ENCODE peak calls at places on chromosomes 12 and 14, in nine cellular contexts. One of them, this sample, is unnamed.

GRCh38 chr12:12685305-12685704 is 10.7 kb downstream of the GPR19 start:
- DNase-seq in SK-N-SH: no peak
- DNase-seq in A549: no peak
- DNase-seq in GM12878: no peak
- DNase-seq in tibial nerve: no peak
- DNase-seq in stomach: no peak
- DNase-seq in HepG2: no peak
- DNase-seq in ovary: no peak
- DNase-seq in sigmoid colon: no peak
- DNase-seq in this sample: no peak

GRCh38 chr14:80003138-80003537 is 208.2 kb downstream of the DIO2 start:
- DNase-seq in SK-N-SH: no peak
- DNase-seq in A549: no peak
- DNase-seq in GM12878: no peak
- DNase-seq in tibial nerve: no peak
- DNase-seq in stomach: no peak
- DNase-seq in HepG2: peak
- DNase-seq in ovary: no peak
- DNase-seq in sigmoid colon: no peak
- DNase-seq in this sample: no peak

GRCh38 chr14:89765346-89765745 is 189.2 kb downstream of the EFCAB11 start:
- DNase-seq in SK-N-SH: no peak
- DNase-seq in A549: no peak
- DNase-seq in GM12878: no peak
- DNase-seq in tibial nerve: no peak
- DNase-seq in stomach: no peak
- DNase-seq in HepG2: no peak
- DNase-seq in ovary: no peak
- DNase-seq in sigmoid colon: no peak
- DNase-seq in this sample: no peak

GRCh38 chr14:75531660-75532317 is 9.5 kb downstream of the BATF start:
- DNase-seq in SK-N-SH: no peak
- DNase-seq in A549: peak
- DNase-seq in GM12878: no peak
- DNase-seq in tibial nerve: no peak
- DNase-seq in stomach: no peak
- DNase-seq in HepG2: no peak
- DNase-seq in ovary: no peak
- DNase-seq in sigmoid colon: no peak
- DNase-seq in this sample: no peak

GRCh38 chr14:65042731-65043372 is 56.2 kb downstream of the FNTB start:
- DNase-seq in SK-N-SH: no peak
- DNase-seq in A549: no peak
- DNase-seq in GM12878: peak
- DNase-seq in tibial nerve: no peak
- DNase-seq in stomach: peak
- DNase-seq in HepG2: no peak
- DNase-seq in ovary: no peak
- DNase-seq in sigmoid colon: no peak
- DNase-seq in this sample: no peak

GRCh38 chr14:92619671-92620437 is 106.3 kb downstream of the RIN3 start:
- DNase-seq in SK-N-SH: no peak
- DNase-seq in A549: no peak
- DNase-seq in GM12878: no peak
- DNase-seq in tibial nerve: peak
- DNase-seq in stomach: no peak
- DNase-seq in HepG2: no peak
- DNase-seq in ovary: no peak
- DNase-seq in sigmoid colon: no peak
- DNase-seq in this sample: no peak

GRCh38 chr14:22978873-22979671 is 3.3 kb downstream of the AJUBA start:
- DNase-seq in SK-N-SH: no peak
- DNase-seq in A549: no peak
- DNase-seq in GM12878: no peak
- DNase-seq in tibial nerve: no peak
- DNase-seq in stomach: no peak
- DNase-seq in HepG2: no peak
- DNase-seq in ovary: no peak
- DNase-seq in sigmoid colon: no peak
- DNase-seq in this sample: peak

GRCh38 chr14:54444003-54444402 is 2.8 kb upstream of the CNIH1 start:
- DNase-seq in SK-N-SH: no peak
- DNase-seq in A549: no peak
- DNase-seq in GM12878: no peak
- DNase-seq in tibial nerve: no peak
- DNase-seq in stomach: no peak
- DNase-seq in HepG2: no peak
- DNase-seq in ovary: no peak
- DNase-seq in sigmoid colon: no peak
- DNase-seq in this sample: no peak

GRCh38 chr14:99063620-99064225 is 208.3 kb downstream of the BCL11B start:
- DNase-seq in SK-N-SH: no peak
- DNase-seq in A549: no peak
- DNase-seq in GM12878: no peak
- DNase-seq in tibial nerve: no peak
- DNase-seq in stomach: no peak
- DNase-seq in HepG2: no peak
- DNase-seq in ovary: no peak
- DNase-seq in sigmoid colon: no peak
- DNase-seq in this sample: no peak

GRCh38 chr14:58298477-58298879 is at the start of gene ARID4A:
- DNase-seq in SK-N-SH: no peak
- DNase-seq in A549: no peak
- DNase-seq in GM12878: no peak
- DNase-seq in tibial nerve: peak
- DNase-seq in stomach: peak
- DNase-seq in HepG2: no peak
- DNase-seq in ovary: peak
- DNase-seq in sigmoid colon: peak
- DNase-seq in this sample: peak

GRCh38 chr12:45216297-45216982 is 545 bp downstream of the ANO6 start:
- DNase-seq in SK-N-SH: peak
- DNase-seq in A549: peak
- DNase-seq in GM12878: no peak
- DNase-seq in tibial nerve: no peak
- DNase-seq in stomach: peak
- DNase-seq in HepG2: peak
- DNase-seq in ovary: peak
- DNase-seq in sigmoid colon: peak
- DNase-seq in this sample: peak

GRCh38 chr12:130929363-130929762 is 24.3 kb upstream of the ADGRD1 start:
- DNase-seq in SK-N-SH: no peak
- DNase-seq in A549: no peak
- DNase-seq in GM12878: no peak
- DNase-seq in tibial nerve: no peak
- DNase-seq in stomach: no peak
- DNase-seq in HepG2: no peak
- DNase-seq in ovary: no peak
- DNase-seq in sigmoid colon: no peak
- DNase-seq in this sample: no peak
- TF ChIP-seq EP300 in SK-N-SH: no peak
- TF ChIP-seq EP300 in A549: no peak
- TF ChIP-seq EP300 in GM12878: no peak
- TF ChIP-seq EP300 in tibial nerve: no peak
- TF ChIP-seq EP300 in stomach: no peak
- TF ChIP-seq EP300 in HepG2: no peak
- TF ChIP-seq EP300 in ovary: no peak
- TF ChIP-seq EP300 in sigmoid colon: no peak
- TF ChIP-seq EP300 in this sample: no peak

GRCh38 chr12:118061011-118061875 is at the start of gene WSB2:
- DNase-seq in SK-N-SH: peak
- DNase-seq in A549: peak
- DNase-seq in GM12878: no peak
- DNase-seq in tibial nerve: peak
- DNase-seq in stomach: peak
- DNase-seq in HepG2: no peak
- DNase-seq in ovary: peak
- DNase-seq in sigmoid colon: peak
- DNase-seq in this sample: peak

GRCh38 chr12:118061876-118062791 is 1.2 kb upstream of the WSB2 start:
- DNase-seq in SK-N-SH: peak
- DNase-seq in A549: peak
- DNase-seq in GM12878: no peak
- DNase-seq in tibial nerve: no peak
- DNase-seq in stomach: peak
- DNase-seq in HepG2: no peak
- DNase-seq in ovary: peak
- DNase-seq in sigmoid colon: peak
- DNase-seq in this sample: peak

GRCh38 chr12:118058881-118059644 is 1.9 kb downstream of the WSB2 start:
- DNase-seq in SK-N-SH: no peak
- DNase-seq in A549: no peak
- DNase-seq in GM12878: no peak
- DNase-seq in tibial nerve: no peak
- DNase-seq in stomach: no peak
- DNase-seq in HepG2: peak
- DNase-seq in ovary: no peak
- DNase-seq in sigmoid colon: no peak
- DNase-seq in this sample: no peak

GRCh38 chr12:118059645-118060275 is 1.2 kb downstream of the WSB2 start:
- DNase-seq in SK-N-SH: no peak
- DNase-seq in A549: no peak
- DNase-seq in GM12878: no peak
- DNase-seq in tibial nerve: no peak
- DNase-seq in stomach: no peak
- DNase-seq in HepG2: no peak
- DNase-seq in ovary: no peak
- DNase-seq in sigmoid colon: no peak
- DNase-seq in this sample: no peak

DNA sequence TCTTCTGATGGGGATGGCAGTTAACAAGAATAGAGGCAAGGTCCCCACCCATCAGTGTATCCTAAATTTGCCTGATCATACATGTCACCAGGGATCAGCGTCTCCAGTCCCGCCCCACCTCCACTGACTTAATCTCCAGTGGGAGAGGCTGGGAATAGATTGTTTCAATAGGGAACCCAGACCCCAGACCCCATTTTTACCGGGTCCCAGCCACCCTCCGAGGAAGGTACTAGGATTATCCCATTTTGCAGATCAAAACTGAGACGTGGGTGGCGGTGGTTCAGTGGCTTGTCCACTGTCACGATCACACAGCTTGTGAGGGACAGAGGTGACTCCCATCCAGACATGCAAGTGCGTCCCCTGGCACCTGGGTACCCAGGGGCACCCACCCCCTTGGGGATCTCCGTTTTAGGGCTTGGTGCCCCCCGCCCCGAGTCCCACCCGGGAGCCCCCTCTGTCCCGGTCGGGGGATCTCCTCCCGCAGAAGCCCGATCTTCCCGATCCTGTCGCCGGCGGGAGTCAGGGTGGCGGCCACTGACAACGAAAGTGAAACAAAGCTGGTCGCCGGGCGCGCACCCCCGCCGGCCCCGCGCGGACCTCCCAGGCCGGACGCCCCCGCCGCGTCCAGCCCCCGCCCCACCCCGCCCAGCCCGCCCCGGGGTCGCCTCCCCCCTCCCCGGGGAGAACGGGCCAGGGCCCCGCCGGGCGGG is 523 bp downstream of the WSB2 start:
- DNase-seq in SK-N-SH: no peak
- DNase-seq in A549: peak
- DNase-seq in GM12878: no peak
- DNase-seq in tibial nerve: no peak
- DNase-seq in stomach: peak
- DNase-seq in HepG2: no peak
- DNase-seq in ovary: peak
- DNase-seq in sigmoid colon: peak
- DNase-seq in this sample: peak
- H3K4me3 ChIP-seq in SK-N-SH: peak
- H3K4me3 ChIP-seq in A549: peak
- H3K4me3 ChIP-seq in GM12878: peak
- H3K4me3 ChIP-seq in tibial nerve: peak
- H3K4me3 ChIP-seq in stomach: peak
- H3K4me3 ChIP-seq in HepG2: peak
- H3K4me3 ChIP-seq in ovary: peak
- H3K4me3 ChIP-seq in sigmoid colon: peak
- H3K4me3 ChIP-seq in this sample: peak

GRCh38 chr12:43309845-43310405 is 242.1 kb downstream of the ADAMTS20 start:
- DNase-seq in SK-N-SH: no peak
- DNase-seq in A549: no peak
- DNase-seq in GM12878: no peak
- DNase-seq in tibial nerve: no peak
- DNase-seq in stomach: no peak
- DNase-seq in HepG2: no peak
- DNase-seq in ovary: no peak
- DNase-seq in sigmoid colon: no peak
- DNase-seq in this sample: no peak
- TF ChIP-seq EP300 in SK-N-SH: no peak
- TF ChIP-seq EP300 in A549: no peak
- TF ChIP-seq EP300 in GM12878: no peak
- TF ChIP-seq EP300 in tibial nerve: no peak
- TF ChIP-seq EP300 in stomach: no peak
- TF ChIP-seq EP300 in HepG2: no peak
- TF ChIP-seq EP300 in ovary: no peak
- TF ChIP-seq EP300 in sigmoid colon: no peak
- TF ChIP-seq EP300 in this sample: no peak

GRCh38 chr12:54017027-54017788 is 8.4 kb downstream of the HOXC8 start:
- DNase-seq in SK-N-SH: peak
- DNase-seq in A549: peak
- DNase-seq in GM12878: no peak
- DNase-seq in tibial nerve: no peak
- DNase-seq in stomach: no peak
- DNase-seq in HepG2: no peak
- DNase-seq in ovary: peak
- DNase-seq in sigmoid colon: no peak
- DNase-seq in this sample: no peak

GRCh38 chr12:54016051-54016450 is 7.3 kb downstream of the HOXC8 start:
- DNase-seq in SK-N-SH: no peak
- DNase-seq in A549: no peak
- DNase-seq in GM12878: no peak
- DNase-seq in tibial nerve: no peak
- DNase-seq in stomach: no peak
- DNase-seq in HepG2: no peak
- DNase-seq in ovary: peak
- DNase-seq in sigmoid colon: no peak
- DNase-seq in this sample: no peak

GRCh38 chr12:54015210-54015931 is 6.6 kb downstream of the HOXC8 start:
- DNase-seq in SK-N-SH: no peak
- DNase-seq in A549: no peak
- DNase-seq in GM12878: no peak
- DNase-seq in tibial nerve: no peak
- DNase-seq in stomach: no peak
- DNase-seq in HepG2: no peak
- DNase-seq in ovary: peak
- DNase-seq in sigmoid colon: no peak
- DNase-seq in this sample: no peak

GRCh38 chr12:54017845-54018607 is 9.2 kb downstream of the HOXC8 start:
- DNase-seq in SK-N-SH: peak
- DNase-seq in A549: peak
- DNase-seq in GM12878: peak
- DNase-seq in tibial nerve: peak
- DNase-seq in stomach: peak
- DNase-seq in HepG2: no peak
- DNase-seq in ovary: peak
- DNase-seq in sigmoid colon: no peak
- DNase-seq in this sample: peak

DNA sequence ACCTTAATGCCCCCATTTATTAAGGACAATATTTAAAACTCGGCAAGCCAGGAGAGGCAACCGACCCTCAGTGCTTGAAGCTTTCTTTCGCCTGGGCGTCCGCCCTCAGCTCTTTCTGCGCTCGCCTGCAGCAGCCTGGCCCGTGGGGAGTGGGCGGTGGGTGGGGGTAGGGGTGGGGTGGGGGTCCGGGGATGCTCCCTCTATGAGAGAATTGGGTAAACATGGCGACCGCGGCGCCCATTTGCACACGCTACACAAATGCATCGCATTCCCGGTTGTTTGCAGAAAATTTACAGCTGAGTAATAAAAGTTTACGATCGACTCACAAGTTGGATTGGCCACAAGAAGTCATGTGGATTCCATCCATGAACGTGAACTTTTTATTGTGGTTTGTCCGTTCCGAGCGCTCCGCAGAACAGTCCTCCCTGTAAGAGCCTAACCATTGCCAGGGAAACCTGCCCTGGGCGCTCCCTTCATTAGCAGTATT is 7.7 kb downstream of the HOXC8 start:
- DNase-seq in SK-N-SH: no peak
- DNase-seq in A549: peak
- DNase-seq in GM12878: no peak
- DNase-seq in tibial nerve: no peak
- DNase-seq in stomach: no peak
- DNase-seq in HepG2: no peak
- DNase-seq in ovary: peak
- DNase-seq in sigmoid colon: no peak
- DNase-seq in this sample: no peak
- H3K4me3 ChIP-seq in SK-N-SH: peak
- H3K4me3 ChIP-seq in A549: peak
- H3K4me3 ChIP-seq in GM12878: no peak
- H3K4me3 ChIP-seq in tibial nerve: peak
- H3K4me3 ChIP-seq in stomach: no peak
- H3K4me3 ChIP-seq in HepG2: no peak
- H3K4me3 ChIP-seq in ovary: peak
- H3K4me3 ChIP-seq in sigmoid colon: no peak
- H3K4me3 ChIP-seq in this sample: peak

This sample was measured in suprapubic skin.